ENCODE peak calls at places on chromosomes 5 and 9, in nine cellular contexts. Z, M, R, I, E, V, W, Q and L are unnamed samples.

GRCh38 chr5:126464959-126465358 is 41.8 kb downstream of the GRAMD2B start:
- DNase-seq in V (no peak), R (no peak), I (no peak), Q (peak), W (peak), E (peak), Z (no peak), M (no peak), L (no peak)

GRCh38 chr9:110241491-110242321 is 14.6 kb downstream of the TXN start:
- DNase-seq in V (no peak), E (no peak), W (no peak), Z (no peak), I (peak), R (no peak), Q (no peak), M (no peak), L (no peak)

GRCh38 chr5:10505517-10506095 is 58.3 kb upstream of the ANKRD33B start:
- DNase-seq in Z (no peak), W (no peak), E (no peak), M (no peak), V (no peak), I (no peak), Q (no peak), R (no peak), L (no peak)

GRCh38 chr5:131605086-131605485 is 29.9 kb downstream of the RAPGEF6 start:
- DNase-seq in Z (no peak), Q (no peak), E (no peak), V (no peak), W (no peak), I (no peak), R (no peak), M (no peak), L (no peak)

GRCh38 chr5:160036884-160037283 is 27.9 kb downstream of the TTC1 start:
- DNase-seq in E (no peak), R (no peak), M (no peak), Q (no peak), W (no peak), Z (no peak), V (no peak), I (no peak), L (no peak)

GRCh38 chr9:73050062-73050814 is 97.4 kb upstream of the ALDH1A1 start:
- DNase-seq in W (no peak), Z (no peak), I (peak), R (no peak), V (no peak), M (no peak), E (no peak), Q (no peak), L (no peak)

GRCh38 chr5:135186662-135187522 is 152.9 kb upstream of the PITX1 start:
- DNase-seq in R (no peak), Q (no peak), E (no peak), M (no peak), Z (no peak), W (no peak), I (no peak), V (peak), L (no peak)

GRCh38 chr5:88688981-88689661 is 193.9 kb downstream of the MEF2C start:
- DNase-seq in V (no peak), R (no peak), Z (no peak), W (no peak), I (no peak), M (no peak), Q (no peak), E (no peak), L (no peak)

GRCh38 chr9:114718801-114719221 is 36.8 kb upstream of the TEX48 start:
- DNase-seq in Z (no peak), V (peak), R (peak), M (no peak), I (no peak), Q (no peak), W (peak), E (no peak), L (no peak)

GRCh38 chr5:108749130-108749861 is 1.6 kb downstream of the FER start:
- DNase-seq in E (no peak), M (peak), I (no peak), W (no peak), Z (peak), Q (no peak), R (no peak), V (no peak), L (no peak)

GRCh38 chr5:112475747-112476435 is 56.8 kb upstream of the EPB41L4A start:
- DNase-seq in Q (no peak), Z (no peak), I (peak), W (no peak), R (no peak), E (no peak), V (peak), M (no peak), L (no peak)

GRCh38 chr9:2014148-2014547 is 999 bp upstream of the SMARCA2 start:
- DNase-seq in W (no peak), E (no peak), Q (no peak), Z (no peak), I (no peak), V (no peak), R (no peak), M (no peak), L (no peak)
- H3K27ac ChIP-seq in W (peak), E (peak), Q (peak), Z (peak), I (peak), V (no peak), R (no peak), M (peak), L (peak)

DNA sequence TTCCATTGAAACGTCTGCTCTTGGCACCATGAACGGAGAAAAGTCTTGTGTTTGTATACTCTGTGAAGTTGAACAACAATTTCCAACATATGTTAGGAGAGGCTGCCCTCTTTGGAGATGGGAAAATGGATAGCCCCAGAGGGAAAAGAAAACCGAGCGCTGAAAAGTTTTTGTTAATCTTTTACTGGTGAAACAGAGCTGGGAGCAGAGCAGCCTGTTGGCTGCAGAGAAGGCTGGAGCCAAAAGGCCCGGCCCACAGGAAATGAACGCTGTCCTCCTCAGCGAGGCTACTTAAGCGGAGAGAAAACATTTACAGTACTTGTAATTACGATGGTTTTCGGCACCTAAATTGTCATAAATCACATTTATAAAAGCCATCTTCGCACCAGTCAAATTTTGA is 129.8 kb upstream of the CNTLN start:
- DNase-seq in M (peak), Q (peak), I (peak), W (peak), R (no peak), V (peak), Z (peak), E (peak), L (no peak)
- TF ChIP-seq CTCF in M (no peak), Q (no peak), I (no peak), W (no peak), R (no peak), V (no peak), Z (no peak), E (no peak), L (no peak)

DNA sequence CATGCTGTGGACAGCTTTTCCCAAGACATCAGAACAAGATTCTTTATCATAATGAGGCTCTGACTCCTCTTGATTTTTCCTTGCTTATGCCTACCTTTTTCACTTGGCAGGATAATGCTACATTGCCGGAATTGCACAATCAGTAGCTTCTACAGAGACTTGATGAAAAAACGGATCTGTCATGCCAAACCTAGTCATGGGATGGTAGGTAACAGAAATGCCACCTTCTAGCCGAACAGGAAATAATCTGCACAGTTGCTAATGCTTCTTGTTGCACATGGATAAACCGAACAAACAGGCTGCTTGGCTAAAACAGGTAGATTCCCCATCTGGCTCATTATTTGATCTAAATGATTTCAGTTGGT is 47.3 kb downstream of the RAPGEF1 start:
- DNase-seq in I (no peak), R (no peak), Q (no peak), E (no peak), W (peak), V (no peak), M (no peak), Z (no peak), L (no peak)
- H3K4me3 ChIP-seq in I (no peak), R (no peak), Q (no peak), E (no peak), W (no peak), V (no peak), M (no peak), Z (no peak), L (no peak)

DNA sequence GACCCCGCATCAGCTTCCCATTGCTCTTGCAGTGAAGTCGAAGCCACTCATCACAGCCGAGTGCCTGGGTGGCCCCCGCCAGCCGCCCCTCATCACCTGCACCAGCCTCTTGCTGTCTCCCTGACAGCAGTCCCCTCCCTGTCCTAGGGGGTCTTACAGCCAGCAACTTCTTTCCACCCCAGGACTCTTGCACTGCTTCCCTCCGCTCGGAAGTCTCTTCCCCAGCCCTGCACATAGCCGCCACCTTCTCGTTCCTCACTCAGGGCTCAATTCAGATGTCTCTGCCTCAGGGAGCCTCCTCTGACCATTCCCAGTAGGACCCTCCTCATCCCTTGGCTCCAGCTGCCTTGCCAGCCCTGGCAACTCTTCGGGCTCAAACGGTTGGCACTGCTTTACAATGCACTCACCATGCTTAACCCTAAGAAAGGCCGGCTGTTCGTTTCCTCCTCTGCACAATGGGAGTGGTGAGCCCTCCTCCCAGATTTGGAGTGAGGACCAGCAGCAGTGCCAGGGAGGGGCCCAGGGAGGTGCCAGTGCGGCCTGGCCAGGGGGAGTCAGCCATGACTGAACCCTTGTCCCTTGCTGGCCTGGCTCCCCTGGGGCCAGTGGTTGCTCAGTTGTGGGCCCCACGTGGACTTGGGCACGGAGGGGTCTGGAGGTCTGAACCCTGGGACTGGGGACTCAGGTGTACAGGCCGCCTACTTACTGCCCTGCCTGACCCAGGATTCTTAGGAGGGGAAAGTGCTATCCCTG is 6.1 kb downstream of the TCF7 start:
- DNase-seq in E (no peak), W (no peak), Q (no peak), M (no peak), Z (no peak), I (no peak), R (no peak), V (no peak), L (no peak)
- H3K27ac ChIP-seq in E (no peak), W (no peak), Q (no peak), M (no peak), Z (no peak), I (no peak), R (no peak), V (no peak), L (no peak)

GRCh38 chr9:89558948-89559347 is 45.9 kb upstream of the GADD45G start:
- DNase-seq in Z (no peak), M (no peak), E (no peak), V (no peak), R (no peak), Q (no peak), I (no peak), W (no peak), L (no peak)

GRCh38 chr9:89562186-89562814 is 42.5 kb upstream of the GADD45G start:
- DNase-seq in R (no peak), E (no peak), I (peak), Z (no peak), W (no peak), Q (no peak), V (no peak), M (no peak), L (no peak)

GRCh38 chr9:89563511-89564256 is 41.1 kb upstream of the GADD45G start:
- DNase-seq in Q (no peak), M (no peak), I (no peak), Z (no peak), E (no peak), W (no peak), V (no peak), R (no peak), L (no peak)

GRCh38 chr9:89567649-89568048 is 37.2 kb upstream of the GADD45G start:
- DNase-seq in I (no peak), Z (no peak), Q (no peak), E (no peak), W (no peak), R (no peak), V (no peak), M (no peak), L (no peak)

GRCh38 chr9:89564257-89564878 is 40.4 kb upstream of the GADD45G start:
- DNase-seq in Q (no peak), V (peak), E (no peak), Z (no peak), M (no peak), R (peak), I (peak), W (no peak), L (no peak)
- TF ChIP-seq CTCF in Q (no peak), V (peak), E (no peak), Z (no peak), M (no peak), R (peak), I (no peak), W (no peak), L (no peak)